ENCODE peak calls at places on chromosomes 16 and 17, in four cellular contexts. One of them, this sample, is unnamed.

GRCh38 chr17:14201087-14201486 is 35.6 kb downstream of the CDRT15 start:
- DNase-seq in bronchial epithelial cell: no peak
- DNase-seq in fibroblast of lung: peak
- DNase-seq in progenitor cell of endocrine pancreas: no peak
- DNase-seq in this sample: no peak

GRCh38 chr17:40417258-40417608 is 463 bp downstream of the TOP2A start:
- DNase-seq in bronchial epithelial cell: peak
- DNase-seq in fibroblast of lung: no peak
- DNase-seq in progenitor cell of endocrine pancreas: no peak
- DNase-seq in this sample: no peak

GRCh38 chr16:48366165-48367093 is 18.8 kb downstream of the SIAH1 start:
- DNase-seq in fibroblast of lung: peak
- DNase-seq in bronchial epithelial cell: peak
- DNase-seq in progenitor cell of endocrine pancreas: no peak
- DNase-seq in this sample: no peak

GRCh38 chr16:1003551-1004347 is 22.2 kb downstream of the SOX8 start:
- DNase-seq in bronchial epithelial cell: no peak
- DNase-seq in progenitor cell of endocrine pancreas: no peak
- DNase-seq in fibroblast of lung: no peak
- DNase-seq in this sample: no peak

GRCh38 chr16:50831751-50832150 is 89.9 kb downstream of the CYLD start:
- DNase-seq in fibroblast of lung: no peak
- DNase-seq in bronchial epithelial cell: peak
- DNase-seq in progenitor cell of endocrine pancreas: no peak
- DNase-seq in this sample: no peak

GRCh38 chr16:13959626-13960025 is 39.7 kb downstream of the ERCC4 start:
- DNase-seq in fibroblast of lung: no peak
- DNase-seq in bronchial epithelial cell: peak
- DNase-seq in progenitor cell of endocrine pancreas: no peak
- DNase-seq in this sample: no peak

GRCh38 chr17:21199856-21200255 is 14.1 kb downstream of the TMEM11 start:
- DNase-seq in bronchial epithelial cell: no peak
- DNase-seq in fibroblast of lung: no peak
- DNase-seq in progenitor cell of endocrine pancreas: no peak
- DNase-seq in this sample: no peak

GRCh38 chr17:50943575-50943933 is 77.4 kb upstream of the TOB1 start:
- DNase-seq in bronchial epithelial cell: no peak
- DNase-seq in fibroblast of lung: no peak
- DNase-seq in progenitor cell of endocrine pancreas: no peak
- DNase-seq in this sample: no peak

GRCh38 chr17:28712037-28712704 is 483 bp upstream of the PROCA1 start:
- DNase-seq in bronchial epithelial cell: no peak
- DNase-seq in fibroblast of lung: no peak
- DNase-seq in progenitor cell of endocrine pancreas: no peak
- DNase-seq in this sample: peak

GRCh38 chr17:74210191-74211140 is 2.9 kb upstream of the TTYH2 start:
- DNase-seq in progenitor cell of endocrine pancreas: peak
- DNase-seq in fibroblast of lung: peak
- DNase-seq in bronchial epithelial cell: peak
- DNase-seq in this sample: peak

GRCh38 chr16:2524339-2524938 is 4.3 kb downstream of the AMDHD2 start:
- DNase-seq in progenitor cell of endocrine pancreas: no peak
- DNase-seq in bronchial epithelial cell: no peak
- DNase-seq in fibroblast of lung: no peak
- DNase-seq in this sample: no peak

GRCh38 chr17:64984181-64984580 is 64.9 kb upstream of the LRRC37A3 start:
- DNase-seq in bronchial epithelial cell: no peak
- DNase-seq in progenitor cell of endocrine pancreas: no peak
- DNase-seq in fibroblast of lung: no peak
- DNase-seq in this sample: peak

GRCh38 chr16:81665588-81665987 is 113.5 kb upstream of the PLCG2 start:
- DNase-seq in progenitor cell of endocrine pancreas: no peak
- DNase-seq in bronchial epithelial cell: no peak
- DNase-seq in fibroblast of lung: no peak
- DNase-seq in this sample: no peak

GRCh38 chr17:77478899-77479298 is 338.1 kb downstream of the SEC14L1 start:
- DNase-seq in progenitor cell of endocrine pancreas: no peak
- DNase-seq in bronchial epithelial cell: no peak
- DNase-seq in fibroblast of lung: no peak
- DNase-seq in this sample: no peak

GRCh38 chr17:77480509-77481215 is 339.9 kb downstream of the SEC14L1 start:
- DNase-seq in fibroblast of lung: no peak
- DNase-seq in progenitor cell of endocrine pancreas: no peak
- DNase-seq in bronchial epithelial cell: no peak
- DNase-seq in this sample: no peak

GRCh38 chr17:77479372-77479781 is 338.6 kb downstream of the SEC14L1 start:
- DNase-seq in progenitor cell of endocrine pancreas: no peak
- DNase-seq in fibroblast of lung: no peak
- DNase-seq in bronchial epithelial cell: no peak
- DNase-seq in this sample: no peak

GRCh38 chr17:77478281-77478680 is 337.5 kb downstream of the SEC14L1 start:
- DNase-seq in bronchial epithelial cell: no peak
- DNase-seq in progenitor cell of endocrine pancreas: no peak
- DNase-seq in fibroblast of lung: no peak
- DNase-seq in this sample: no peak

DNA sequence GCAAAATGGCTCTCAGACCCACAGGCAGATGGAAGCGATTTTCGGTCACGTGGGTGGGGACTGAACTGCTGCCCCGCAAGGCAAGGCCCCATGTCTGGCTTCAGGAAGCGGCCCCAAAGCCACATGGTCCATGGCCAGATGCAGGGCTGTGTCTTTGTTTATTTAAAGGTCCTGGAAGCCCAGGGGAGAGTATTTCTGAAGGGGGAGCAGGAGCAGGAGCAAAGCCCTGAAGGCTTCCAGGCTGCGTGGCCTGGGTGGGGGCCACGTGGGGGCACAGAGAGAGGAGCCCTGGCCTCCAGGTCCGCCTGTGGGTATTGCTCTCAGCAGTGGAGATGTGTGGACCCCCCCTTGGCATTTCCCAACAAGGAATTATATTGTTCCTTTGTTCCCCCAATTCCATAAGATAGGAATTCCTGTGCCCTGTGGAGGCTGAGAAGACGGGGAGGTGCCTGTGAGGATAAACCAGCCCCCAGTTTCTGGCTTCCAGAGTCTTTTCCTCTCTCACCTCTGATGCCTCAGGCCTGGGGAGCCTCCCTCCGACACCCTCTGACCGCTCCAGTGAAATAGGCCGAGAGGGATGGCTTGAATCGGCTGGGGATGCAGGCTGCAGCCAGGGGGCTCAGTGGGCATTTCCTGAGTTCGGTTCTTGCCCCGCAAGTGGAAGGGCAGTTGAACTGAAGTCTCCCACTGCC is 339.2 kb downstream of the SEC14L1 start:
- DNase-seq in fibroblast of lung: peak
- DNase-seq in progenitor cell of endocrine pancreas: no peak
- DNase-seq in bronchial epithelial cell: no peak
- DNase-seq in this sample: no peak
- TF ChIP-seq CTCF in fibroblast of lung: no peak
- TF ChIP-seq CTCF in progenitor cell of endocrine pancreas: no peak
- TF ChIP-seq CTCF in bronchial epithelial cell: no peak
- TF ChIP-seq CTCF in this sample: no peak

DNA sequence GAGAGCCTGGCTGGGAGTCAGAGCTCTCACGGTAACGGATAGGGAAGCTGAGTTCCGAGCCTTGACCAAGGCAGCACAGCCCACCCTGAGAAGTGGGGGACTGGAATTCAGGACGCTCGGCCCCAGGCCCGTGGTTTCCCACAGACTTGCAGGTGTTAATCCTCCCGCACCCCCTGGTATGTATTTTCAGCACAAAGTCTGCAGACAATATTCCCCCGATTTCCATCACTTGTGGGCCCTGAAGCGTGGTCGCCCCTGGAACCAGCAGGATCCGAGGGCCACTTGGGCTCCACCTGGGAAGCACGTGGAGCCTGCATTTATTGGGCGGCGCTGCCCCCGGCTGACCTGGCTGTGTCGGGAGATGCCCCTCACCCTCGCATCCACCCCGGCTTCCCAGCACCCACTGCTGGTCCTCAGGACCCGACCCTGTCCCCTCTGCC is 60.2 kb downstream of the WSB1 start:
- DNase-seq in fibroblast of lung: no peak
- DNase-seq in bronchial epithelial cell: no peak
- DNase-seq in progenitor cell of endocrine pancreas: no peak
- DNase-seq in this sample: no peak
- TF ChIP-seq CTCF in fibroblast of lung: no peak
- TF ChIP-seq CTCF in bronchial epithelial cell: no peak
- TF ChIP-seq CTCF in progenitor cell of endocrine pancreas: no peak
- TF ChIP-seq CTCF in this sample: peak

DNA sequence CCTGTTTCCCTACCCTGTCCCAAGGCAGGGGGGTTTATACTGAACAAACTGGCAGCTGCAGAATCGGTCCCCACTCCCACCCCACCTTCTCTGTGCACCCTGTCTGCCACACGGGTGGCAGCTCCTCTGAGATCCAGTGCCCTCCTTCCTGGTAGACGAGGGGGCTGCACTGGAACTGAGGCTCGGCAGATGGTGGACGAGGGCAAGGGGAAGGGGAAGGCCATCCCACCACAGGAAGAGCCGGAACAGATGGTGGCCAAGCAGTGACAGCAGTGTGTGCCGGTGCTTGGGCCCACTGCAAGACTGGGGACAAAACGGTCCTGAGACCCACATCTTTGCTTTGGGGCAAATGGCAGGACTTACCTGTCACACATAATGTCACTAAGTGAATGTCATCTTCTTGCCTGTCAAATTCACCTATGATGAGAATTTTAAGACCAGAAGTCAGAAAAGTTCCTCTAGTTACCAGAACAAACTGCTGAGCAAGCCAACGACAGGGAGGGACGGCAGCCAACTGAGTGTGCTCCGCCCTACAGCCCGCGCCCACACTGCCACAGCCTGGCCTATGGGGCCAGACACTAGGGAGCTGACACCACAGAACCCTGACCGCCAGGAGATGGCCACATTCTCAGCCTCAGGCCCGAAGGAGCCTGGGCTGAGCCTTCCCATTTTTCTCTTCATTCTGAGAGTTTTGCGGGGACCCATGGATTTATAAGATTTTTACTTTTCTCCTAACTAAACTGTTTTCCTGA is 14.4 kb downstream of the NTAN1 start:
- DNase-seq in progenitor cell of endocrine pancreas: no peak
- DNase-seq in bronchial epithelial cell: no peak
- DNase-seq in fibroblast of lung: peak
- DNase-seq in this sample: no peak
- TF ChIP-seq CTCF in progenitor cell of endocrine pancreas: no peak
- TF ChIP-seq CTCF in bronchial epithelial cell: no peak
- TF ChIP-seq CTCF in fibroblast of lung: peak
- TF ChIP-seq CTCF in this sample: no peak

GRCh38 chr16:72241930-72242329 is 70.0 kb upstream of the PMFBP1 start:
- DNase-seq in progenitor cell of endocrine pancreas: no peak
- DNase-seq in fibroblast of lung: peak
- DNase-seq in bronchial epithelial cell: peak
- DNase-seq in this sample: no peak
- TF ChIP-seq CTCF in progenitor cell of endocrine pancreas: peak
- TF ChIP-seq CTCF in fibroblast of lung: peak
- TF ChIP-seq CTCF in bronchial epithelial cell: peak
- TF ChIP-seq CTCF in this sample: no peak

DNA sequence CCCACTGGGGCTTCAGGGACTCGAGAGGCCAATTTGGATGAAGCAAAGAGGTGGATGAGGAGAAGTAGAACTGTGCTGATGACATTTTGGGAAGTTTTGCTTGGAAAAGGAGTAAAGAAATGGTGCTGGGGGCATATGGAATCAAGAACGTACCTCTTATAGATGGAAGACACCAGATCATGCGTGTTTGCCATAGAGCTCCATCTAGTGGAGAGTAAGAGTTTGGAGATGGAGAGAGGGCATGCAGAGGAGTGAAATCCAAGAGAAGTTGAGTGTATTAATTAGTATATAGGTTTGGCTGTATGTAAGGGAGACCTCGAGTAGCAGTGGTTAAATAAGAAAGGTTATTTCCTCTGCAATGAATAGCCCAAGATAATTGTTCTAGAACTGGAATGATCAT is 56.0 kb downstream of the SHISA6 start:
- DNase-seq in fibroblast of lung: no peak
- DNase-seq in progenitor cell of endocrine pancreas: no peak
- DNase-seq in bronchial epithelial cell: peak
- DNase-seq in this sample: no peak
- TF ChIP-seq CTCF in fibroblast of lung: no peak
- TF ChIP-seq CTCF in progenitor cell of endocrine pancreas: peak
- TF ChIP-seq CTCF in bronchial epithelial cell: no peak
- TF ChIP-seq CTCF in this sample: no peak

DNA sequence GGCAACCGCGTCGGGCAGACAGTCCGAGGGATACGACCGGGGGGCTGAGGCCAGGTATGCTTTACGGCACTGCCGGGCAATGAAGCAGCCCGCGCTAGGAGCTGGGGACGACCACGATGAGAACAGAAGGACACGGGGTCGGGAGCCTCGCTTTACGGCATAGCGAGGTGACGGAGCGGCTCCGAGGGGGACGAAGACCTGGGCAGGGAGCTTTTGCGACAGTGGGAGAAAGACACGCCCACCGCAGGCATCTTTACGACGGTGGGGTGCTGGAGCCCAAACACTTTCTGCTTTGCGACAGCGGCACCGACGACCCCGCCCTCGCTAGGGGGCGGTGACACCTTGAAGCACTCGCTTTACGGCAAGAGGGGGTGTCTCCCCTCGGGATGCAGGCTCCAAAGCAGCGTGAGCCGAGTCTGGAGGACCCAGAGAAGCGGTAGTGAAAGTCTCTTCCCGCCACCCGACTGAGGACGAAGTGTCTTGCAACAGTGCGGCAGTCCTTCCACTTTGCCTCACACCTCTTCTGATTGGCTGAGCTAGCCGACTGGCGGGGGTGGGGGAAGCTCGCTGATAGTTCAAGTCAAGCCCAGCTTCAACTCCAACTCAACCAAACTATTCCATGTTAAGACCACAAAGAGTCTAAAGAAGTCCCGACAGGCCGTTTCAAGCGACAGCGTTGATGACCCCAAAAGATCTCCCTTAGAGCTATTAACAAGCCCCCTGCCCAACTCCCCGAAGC is 394 bp upstream of the NEURL4 start:
- DNase-seq in progenitor cell of endocrine pancreas: peak
- DNase-seq in fibroblast of lung: peak
- DNase-seq in bronchial epithelial cell: peak
- DNase-seq in this sample: peak
- TF ChIP-seq CTCF in progenitor cell of endocrine pancreas: peak
- TF ChIP-seq CTCF in fibroblast of lung: no peak
- TF ChIP-seq CTCF in bronchial epithelial cell: no peak
- TF ChIP-seq CTCF in this sample: no peak

DNA sequence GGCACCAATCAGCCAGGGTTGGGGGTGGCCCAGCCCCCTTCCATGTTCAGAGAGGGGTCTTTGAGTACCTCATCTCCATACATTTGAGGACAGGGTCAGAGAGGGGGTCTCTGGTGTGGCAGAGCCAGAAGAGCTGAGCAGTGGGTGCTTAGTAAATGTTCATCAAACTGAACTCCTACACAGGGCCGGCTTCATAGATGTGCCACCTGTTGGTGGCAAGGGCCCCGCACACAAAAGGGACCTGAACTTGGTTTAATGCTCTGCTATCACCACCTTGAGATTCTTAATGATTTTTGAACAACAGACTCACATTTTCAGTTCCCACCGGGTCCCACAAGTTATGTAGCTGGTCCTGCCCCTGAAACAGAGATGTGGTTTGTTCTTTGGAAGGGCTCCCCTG is 9.0 kb upstream of the C1QL1 start:
- DNase-seq in progenitor cell of endocrine pancreas: no peak
- DNase-seq in fibroblast of lung: no peak
- DNase-seq in bronchial epithelial cell: no peak
- DNase-seq in this sample: no peak
- TF ChIP-seq CTCF in progenitor cell of endocrine pancreas: no peak
- TF ChIP-seq CTCF in fibroblast of lung: no peak
- TF ChIP-seq CTCF in bronchial epithelial cell: no peak
- TF ChIP-seq CTCF in this sample: no peak

This sample was measured in natural killer cell.